ENCODE peak calls at places on chromosomes 2 and 18, in ten cellular contexts. B is HTR-8/SVneo, W is fibroblast of gingiva, A is T1000, R is midbrain, S is heart left ventricle, J is Ammon's horn, K is GM23338, F is brain microvascular endothelial cell, M is HFF-Myc. Q is an unnamed sample.

GRCh38 chr18:2036136-2036535 is 535.2 kb downstream of the METTL4 start:
- DNase-seq in B (peak; percentile 6), W (no peak), A (no peak), R (no peak), S (no peak), J (no peak), K (no peak), F (no peak), M (no peak), Q (no peak)

GRCh38 chr18:48939368-48940097 is 11.2 kb downstream of the SMAD7 start:
- DNase-seq in B (no peak), W (no peak), A (no peak), R (peak; percentile 25), S (no peak), J (peak; percentile 61), K (peak; percentile 80), F (no peak), M (no peak), Q (no peak)

GRCh38 chr2:199404841-199405240 is 52.9 kb downstream of the SATB2 start:
- DNase-seq in B (no peak), W (peak; percentile 80), A (no peak), R (no peak), S (no peak), J (peak; percentile 8), K (no peak), F (no peak), M (no peak), Q (no peak)

GRCh38 chr2:169743549-169743948 is 9.9 kb downstream of the KLHL23 start:
- DNase-seq in B (no peak), W (no peak), A (no peak), R (peak; percentile 61), S (no peak), J (peak; percentile 68), K (no peak), F (no peak), M (no peak), Q (no peak)

GRCh38 chr2:134406311-134406710 is 152.4 kb downstream of the MGAT5 start:
- DNase-seq in B (no peak), W (no peak), A (no peak), R (no peak), S (no peak), J (no peak), K (no peak), F (no peak), M (no peak), Q (no peak)

GRCh38 chr18:8367217-8367988 is 241.8 kb upstream of the RAB12 start:
- DNase-seq in B (peak; percentile 9), W (no peak), A (no peak), R (peak; percentile 31), S (peak; percentile 69), J (peak; percentile 42), K (peak; percentile 91), F (no peak), M (no peak), Q (no peak)

GRCh38 chr2:127649100-127649611 is 3.2 kb downstream of the GPR17 start:
- DNase-seq in B (no peak), W (peak; percentile 21), A (no peak), R (peak; percentile 27), S (peak; percentile 77), J (peak; percentile 60), K (no peak), F (no peak), M (no peak), Q (no peak)

GRCh38 chr18:26453370-26454030 is 94.9 kb downstream of the KCTD1 start:
- DNase-seq in B (no peak), W (no peak), A (no peak), R (no peak), S (no peak), J (no peak), K (no peak), F (no peak), M (no peak), Q (no peak)

GRCh38 chr2:9770308-9771100 is 72.8 kb upstream of the TAF1B start:
- DNase-seq in B (peak; percentile 68), W (peak; percentile 56), A (no peak), R (peak; percentile 73), S (peak; percentile 70), J (peak; percentile 87), K (peak; percentile 92), F (peak; percentile 70), M (no peak), Q (peak; percentile 44)

GRCh38 chr2:63789318-63790051 is 52.2 kb upstream of the UGP2 start:
- DNase-seq in B (no peak), W (peak; percentile 89), A (no peak), R (no peak), S (no peak), J (no peak), K (no peak), F (no peak), M (peak; percentile 39), Q (no peak)

GRCh38 chr2:128316777-128317185 is 1.9 kb downstream of the HS6ST1 start:
- DNase-seq in B (no peak), W (no peak), A (no peak), R (no peak), S (peak; percentile 33), J (no peak), K (no peak), F (no peak), M (no peak), Q (peak; percentile 3)

GRCh38 chr2:238872628-238873400 is 24.9 kb downstream of the TWIST2 start:
- DNase-seq in B (no peak), W (no peak), A (no peak), R (no peak), S (no peak), J (no peak), K (no peak), F (no peak), M (no peak), Q (no peak)

GRCh38 chr2:9656270-9656766 is 25.5 kb upstream of the YWHAQ start:
- DNase-seq in B (peak; percentile 90), W (peak; percentile 42), A (peak; percentile 77), R (no peak), S (no peak), J (peak; percentile 54), K (no peak), F (peak; percentile 99), M (peak; percentile 91), Q (peak; percentile 91)

Q was measured in H4.